ENCODE peak calls at places on chromosomes 5 and 9, in six cellular contexts. W is fibroblast of pulmonary artery; F is HCT116; K is PC-9; P is iPS-NIHi11; Y is activated naive CD4-positive, alpha-beta T cell. U is an unnamed sample.

GRCh38 chr5:167982-168660 is 23.2 kb upstream of the LRRC14B start:
- DNase-seq in P (no peak), K (no peak), W (peak; percentile 95), Y (no peak), F (no peak), U (no peak)

GRCh38 chr5:38032149-38032548 is 192.3 kb upstream of the GDNF start:
- DNase-seq in P (no peak), Y (no peak), F (no peak), W (no peak), K (no peak), U (no peak)

GRCh38 chr9:93267091-93267541 is 83.2 kb downstream of the WNK2 start:
- DNase-seq in F (no peak), K (no peak), P (peak; percentile 8), W (no peak), Y (no peak), U (no peak)

GRCh38 chr9:122929803-122930354 is 1.4 kb downstream of the ZBTB26 start:
- DNase-seq in W (no peak), K (no peak), Y (no peak), P (no peak), F (no peak), U (no peak)

GRCh38 chr5:39014544-39014943 is 59.7 kb downstream of the RICTOR start:
- DNase-seq in P (no peak), Y (no peak), K (no peak), W (peak; percentile 89), F (no peak), U (no peak)

GRCh38 chr9:93677641-93678136 is 101.3 kb downstream of the PHF2 start:
- DNase-seq in Y (no peak), W (no peak), F (no peak), P (no peak), K (no peak), U (no peak)

GRCh38 chr5:142360607-142361120 is 35.8 kb upstream of the SPRY4 start:
- DNase-seq in W (peak; percentile 72), Y (no peak), F (peak; percentile 84), P (peak; percentile 26), K (no peak), U (peak; percentile 51)

GRCh38 chr9:126957687-126958053 is 43.1 kb downstream of the RALGPS1 start:
- DNase-seq in W (peak; percentile 49), Y (no peak), K (peak; percentile 11), P (no peak), F (peak; percentile 18), U (no peak)

GRCh38 chr9:28093141-28093540 is 519.9 kb upstream of the C9orf72 start:
- DNase-seq in W (no peak), K (no peak), F (no peak), P (no peak), Y (no peak), U (no peak)

GRCh38 chr9:95155211-95155610 is 162.3 kb downstream of the FANCC start:
- DNase-seq in P (no peak), W (no peak), F (no peak), Y (no peak), K (no peak), U (no peak)

GRCh38 chr9:100099722-100100042 is 639 bp downstream of the INVS start:
- DNase-seq in F (peak; percentile 12), P (peak; percentile 22), W (no peak), K (no peak), Y (no peak), U (peak; percentile 49)

GRCh38 chr9:89428901-89429890 is 68.7 kb downstream of the SEMA4D start:
- DNase-seq in P (peak; percentile 51), F (no peak), W (no peak), K (no peak), Y (peak; percentile 19), U (peak; percentile 92)

GRCh38 chr9:5719546-5719945 is 90.6 kb downstream of the RIC1 start:
- DNase-seq in Y (no peak), K (no peak), W (peak; percentile 27), F (no peak), P (no peak), U (no peak)

GRCh38 chr5:67149933-67150523 is 46.6 kb downstream of the CD180 start:
- DNase-seq in P (peak; percentile 32), Y (no peak), F (no peak), K (no peak), W (peak; percentile 63), U (peak; percentile 27)

GRCh38 chr5:135445306-135445940 is 1.7 kb downstream of the DCANP1 start:
- DNase-seq in W (no peak), F (no peak), K (no peak), Y (no peak), P (no peak), U (no peak)

GRCh38 chr5:137361275-137361674 is 137.9 kb downstream of the SPOCK1 start:
- DNase-seq in W (peak; percentile 66), Y (no peak), P (no peak), K (no peak), F (no peak), U (no peak)

GRCh38 chr9:134736791-134737489 is 95.3 kb downstream of the COL5A1 start:
- DNase-seq in W (no peak), Y (no peak), K (no peak), F (no peak), P (no peak), U (no peak)

GRCh38 chr5:172486451-172486850 is 32.1 kb upstream of the SH3PXD2B start:
- DNase-seq in W (no peak), F (no peak), P (no peak), Y (no peak), K (no peak), U (no peak)

GRCh38 chr5:143142596-143143435 is 260.7 kb downstream of the NR3C1 start:
- DNase-seq in W (peak; percentile 71), K (no peak), Y (no peak), F (no peak), P (no peak), U (no peak)

GRCh38 chr5:34822921-34823715 is 15.8 kb upstream of the TTC23L start:
- DNase-seq in W (no peak), P (no peak), Y (no peak), F (no peak), K (no peak), U (no peak)

GRCh38 chr5:170148430-170149205 is 42.9 kb downstream of the FOXI1 start:
- DNase-seq in K (no peak), W (no peak), Y (no peak), P (no peak), F (no peak), U (no peak)

GRCh38 chr5:103620851-103621547 is 58.4 kb upstream of the NUDT12 start:
- DNase-seq in P (no peak), F (no peak), K (no peak), W (no peak), Y (no peak), U (no peak)

GRCh38 chr9:131503626-131504465 is 1.1 kb downstream of the POMT1 start:
- DNase-seq in F (no peak), Y (no peak), K (peak; percentile 36), W (no peak), P (no peak), U (peak; percentile 65)

GRCh38 chr5:1405121-1405520 is 40.1 kb downstream of the SLC6A3 start:
- DNase-seq in Y (no peak), F (no peak), P (no peak), K (no peak), W (no peak), U (no peak)

GRCh38 chr9:133664651-133665050 is 28.5 kb downstream of the DBH start:
- DNase-seq in P (no peak), W (no peak), K (no peak), F (no peak), Y (no peak), U (no peak)

GRCh38 chr5:56734066-56734766 is 81.1 kb upstream of the MAP3K1 start:
- DNase-seq in Y (no peak), F (no peak), K (peak; percentile 28), P (peak; percentile 30), W (no peak), U (no peak)

GRCh38 chr9:120868339-120868675 is 8.7 kb downstream of the PHF19 start:
- DNase-seq in P (no peak), W (peak; percentile 76), K (no peak), Y (no peak), F (no peak), U (no peak)

GRCh38 chr9:80156725-80157124 is 585.0 kb downstream of the TLE4 start:
- DNase-seq in W (no peak), F (no peak), Y (no peak), K (no peak), P (no peak), U (no peak)

GRCh38 chr9:68522954-68523353 is 17.7 kb downstream of the TMEM252 start:
- DNase-seq in Y (no peak), F (no peak), P (peak; percentile 28), K (no peak), W (no peak), U (peak; percentile 18)

GRCh38 chr5:59863777-59864176 is 29.7 kb downstream of the PDE4D start:
- DNase-seq in Y (no peak), K (no peak), W (no peak), F (no peak), P (no peak), U (no peak)

GRCh38 chr5:58085800-58086199 is 374.1 kb downstream of the PLK2 start:
- DNase-seq in W (peak; percentile 66), P (no peak), F (peak; percentile 8), K (peak; percentile 62), Y (no peak), U (no peak)

GRCh38 chr5:35345222-35345621 is 114.9 kb upstream of the PRLR start:
- DNase-seq in Y (no peak), P (no peak), K (no peak), F (no peak), W (no peak), U (peak; percentile 35)

GRCh38 chr5:164301136-164301535 is 795.7 kb downstream of the MAT2B start:
- DNase-seq in K (no peak), P (no peak), Y (no peak), W (no peak), F (no peak), U (no peak)

GRCh38 chr9:25876248-25876647 is 198.0 kb upstream of the TUSC1 start:
- DNase-seq in Y (no peak), K (no peak), F (no peak), P (no peak), W (no peak), U (no peak)

GRCh38 chr9:115808695-115809094 is 344.9 kb upstream of the PAPPA start:
- DNase-seq in W (peak; percentile 26), F (no peak), K (no peak), P (no peak), Y (no peak), U (no peak)

GRCh38 chr9:110095238-110095637 is 112.7 kb downstream of the C9orf152 start:
- DNase-seq in F (no peak), K (no peak), Y (no peak), P (no peak), W (peak; percentile 72), U (no peak)

U was measured in GM23338.